ENCODE peak calls at places on chromosome 18, in seven cellular contexts. T is A549, V is prostate gland, D is sigmoid colon, Q is NB4, X is right lobe of liver, L is tibial nerve. Z is an unnamed sample.

GRCh38 chr18:55479656-55480420 is 108.2 kb downstream of the TCF4 start:
- DNase-seq in T (no peak), V (no peak), D (no peak), Q (no peak), X (no peak), L (no peak), Z (no peak)

GRCh38 chr18:58819051-58819450 is 45.6 kb upstream of the ZNF532 start:
- DNase-seq in T (no peak), V (no peak), D (no peak), Q (no peak), X (no peak), L (no peak), Z (no peak)

GRCh38 chr18:32389868-32390267 is 80.8 kb downstream of the GAREM1 start:
- DNase-seq in T (no peak), V (no peak), D (no peak), Q (no peak), X (peak; percentile 80), L (no peak), Z (no peak)

GRCh38 chr18:60649816-60650215 is 277.2 kb upstream of the MC4R start:
- DNase-seq in T (no peak), V (no peak), D (no peak), Q (no peak), X (no peak), L (no peak), Z (no peak)

GRCh38 chr18:68301436-68301835 is 413.5 kb downstream of the TMX3 start:
- DNase-seq in T (no peak), V (no peak), D (no peak), Q (no peak), X (no peak), L (no peak), Z (no peak)

GRCh38 chr18:61628085-61628484 is 264.7 kb downstream of the RNF152 start:
- DNase-seq in T (no peak), V (no peak), D (no peak), Q (no peak), X (no peak), L (no peak), Z (no peak)

GRCh38 chr18:1488957-1489356 is 584.3 kb downstream of the ADCYAP1 start:
- DNase-seq in T (no peak), V (no peak), D (no peak), Q (no peak), X (no peak), L (no peak), Z (no peak)

GRCh38 chr18:13613591-13614317 is 112.6 kb downstream of the FAM210A start:
- DNase-seq in T (no peak), V (no peak), D (peak; percentile 44), Q (no peak), X (no peak), L (no peak), Z (no peak)

GRCh38 chr18:80192653-80193385 is 54.5 kb downstream of the PARD6G start:
- DNase-seq in T (no peak), V (no peak), D (no peak), Q (no peak), X (no peak), L (no peak), Z (no peak)

GRCh38 chr18:59015531-59016152 is 124.0 kb upstream of the SEC11C start:
- DNase-seq in T (no peak), V (no peak), D (no peak), Q (no peak), X (no peak), L (no peak), Z (no peak)

GRCh38 chr18:7590800-7591560 is 23.9 kb downstream of the PTPRM start:
- DNase-seq in T (no peak), V (no peak), D (no peak), Q (no peak), X (no peak), L (no peak), Z (no peak)

GRCh38 chr18:853471-853870 is 41.4 kb upstream of the YES1 start:
- DNase-seq in T (no peak), V (no peak), D (no peak), Q (no peak), X (no peak), L (no peak), Z (no peak)

GRCh38 chr18:59021500-59021899 is 118.2 kb upstream of the SEC11C start:
- DNase-seq in T (no peak), V (no peak), D (no peak), Q (no peak), X (peak; percentile 85), L (no peak), Z (no peak)

DNA sequence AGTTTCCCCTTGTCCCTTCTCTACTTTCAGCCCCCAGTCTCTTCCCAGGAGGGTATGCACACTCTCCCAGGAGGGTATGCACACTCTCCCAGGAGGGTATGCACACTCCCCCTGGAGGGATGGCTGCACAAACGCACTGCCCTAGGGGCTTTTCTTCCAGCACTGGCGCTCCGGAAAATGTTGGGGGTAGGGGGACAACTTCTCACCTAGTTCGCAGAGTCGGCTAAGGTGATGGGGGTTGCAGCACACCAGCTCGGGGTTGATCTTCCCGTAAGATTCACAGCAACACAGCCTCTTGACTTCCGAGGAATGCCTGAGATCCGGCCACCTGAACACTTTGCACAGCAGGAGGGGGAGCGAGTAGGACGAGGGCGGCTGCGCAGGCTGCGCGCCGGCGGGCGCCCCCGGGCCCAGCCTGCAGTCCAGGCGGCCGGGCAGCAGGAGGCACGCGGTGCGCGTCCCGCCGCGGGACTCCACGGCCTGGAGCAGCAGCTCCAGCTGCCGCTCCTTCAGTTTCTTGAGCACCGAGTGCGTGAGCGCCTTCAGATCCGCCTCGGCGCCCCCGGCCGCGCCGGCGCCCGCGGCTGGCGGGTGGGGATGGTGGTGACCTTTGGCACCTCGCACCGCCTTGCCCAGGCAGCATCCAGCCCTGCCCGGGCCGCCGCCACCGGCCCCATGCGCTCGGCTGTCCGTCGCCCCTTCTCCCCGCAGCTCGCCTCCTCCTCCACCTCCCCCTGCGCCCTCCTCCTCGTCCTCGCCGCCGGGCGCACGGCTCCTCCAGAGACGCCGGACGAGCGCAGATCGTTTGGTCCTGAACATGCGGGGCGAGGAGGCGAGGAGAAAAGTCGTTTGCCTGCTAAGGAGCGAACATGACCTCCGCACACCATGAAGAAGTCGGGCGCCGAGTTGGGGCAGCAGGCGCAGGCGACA is 894 bp downstream of the SMAD7 start:
- DNase-seq in T (no peak), V (no peak), D (no peak), Q (peak; percentile 76), X (no peak), L (no peak), Z (peak; percentile 31)
- TF ChIP-seq POLR2A in T (no peak), V (peak; percentile 30), D (no peak), Q (no peak), X (no peak), L (no peak), Z (no peak)

DNA sequence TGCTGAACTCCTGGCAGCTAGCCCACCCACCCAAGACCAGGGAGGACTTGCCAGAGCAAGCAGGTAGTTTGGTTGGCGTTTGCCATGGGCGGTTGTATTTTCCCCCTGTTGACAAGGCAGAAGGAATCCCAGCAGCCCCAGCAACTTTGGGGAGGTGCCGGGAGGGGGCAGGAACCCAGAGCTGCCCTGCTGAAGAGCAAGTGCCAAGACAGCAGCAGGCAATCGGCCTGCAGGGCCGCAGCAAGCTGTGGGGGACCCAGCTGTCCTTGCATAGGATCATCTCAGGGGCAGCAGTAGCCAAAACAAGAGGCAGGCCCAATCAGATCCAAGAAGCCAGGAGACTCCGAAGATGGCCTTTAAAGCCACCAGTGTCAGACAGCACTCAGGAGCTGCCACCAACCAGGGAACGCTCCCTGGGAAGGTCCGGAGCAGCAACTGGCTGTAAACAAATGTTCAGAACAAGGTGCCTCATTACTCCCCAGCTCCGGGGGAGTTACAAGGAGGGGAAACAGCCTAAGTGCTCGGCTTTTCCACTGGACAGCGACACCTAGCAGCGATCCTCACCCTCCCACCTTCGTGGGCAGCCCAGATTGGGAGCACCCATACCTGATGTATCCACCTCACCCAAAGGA is 2.1 kb downstream of the ST8SIA5 start:
- DNase-seq in T (no peak), V (no peak), D (no peak), Q (no peak), X (no peak), L (no peak), Z (no peak)
- TF ChIP-seq POLR2A in T (no peak), V (no peak), D (no peak), Q (no peak), X (no peak), L (no peak), Z (no peak)

DNA sequence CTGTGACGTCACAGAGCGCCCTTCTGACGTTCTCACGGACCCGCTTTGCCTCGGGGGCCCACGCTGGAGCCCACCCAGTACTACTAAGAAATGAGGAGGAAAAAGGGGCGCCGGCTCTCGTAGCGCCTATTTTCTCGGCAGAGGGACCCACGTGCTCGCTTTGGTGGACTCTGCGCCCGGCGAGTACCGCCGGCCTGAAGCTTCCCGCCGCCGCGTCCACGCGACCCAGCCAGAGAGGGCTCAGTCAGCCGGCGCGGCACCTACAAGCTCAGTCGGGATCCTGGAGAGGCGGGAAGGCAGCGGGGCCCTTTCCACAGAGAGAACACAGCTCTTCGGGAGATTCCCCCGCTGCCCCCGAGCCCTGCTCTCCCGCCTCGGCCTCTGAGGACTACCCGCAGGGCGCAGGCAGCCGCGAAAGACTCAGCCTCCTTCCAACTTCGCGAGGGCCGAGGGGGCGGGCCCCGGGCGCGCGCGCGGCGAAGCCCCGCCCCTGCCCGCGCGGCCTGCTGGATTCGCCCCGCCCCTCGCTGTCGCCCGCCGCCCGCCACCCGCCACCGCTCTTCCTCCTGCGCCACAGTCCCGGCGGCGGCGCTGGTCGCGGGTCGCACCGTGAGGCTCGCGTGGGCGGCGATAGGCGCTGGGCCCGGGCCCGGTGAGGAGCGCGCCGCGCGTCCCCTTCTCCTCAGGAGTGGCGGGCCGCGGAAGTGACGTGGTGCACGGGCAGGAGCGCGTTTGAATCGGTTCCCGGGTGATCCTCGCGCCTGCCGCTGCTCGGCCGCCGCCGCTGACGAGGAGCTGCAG is at the start of gene SMCHD1:
- DNase-seq in T (peak; percentile 27), V (peak; percentile 88), D (peak; percentile 93), Q (peak; percentile 87), X (peak; percentile 97), L (peak; percentile 74), Z (peak; percentile 93)
- TF ChIP-seq POLR2A in T (peak; percentile 77), V (peak; percentile 80), D (peak; percentile 45), Q (peak; percentile 73), X (peak; percentile 97), L (peak; percentile 69), Z (peak; percentile 91)

GRCh38 chr18:74141638-74142037 is 6.0 kb downstream of the FBXO15 start:
- DNase-seq in T (no peak), V (peak; percentile 12), D (no peak), Q (no peak), X (no peak), L (no peak), Z (no peak)

GRCh38 chr18:74137920-74138538 is 9.6 kb downstream of the FBXO15 start:
- DNase-seq in T (no peak), V (no peak), D (no peak), Q (no peak), X (no peak), L (no peak), Z (no peak)

GRCh38 chr18:74142251-74142650 is 5.4 kb downstream of the FBXO15 start:
- DNase-seq in T (no peak), V (no peak), D (no peak), Q (no peak), X (no peak), L (no peak), Z (no peak)

GRCh38 chr18:74139888-74140287 is 7.7 kb downstream of the FBXO15 start:
- DNase-seq in T (no peak), V (no peak), D (no peak), Q (peak; percentile 59), X (no peak), L (no peak), Z (no peak)

GRCh38 chr18:74139414-74139813 is 8.2 kb downstream of the FBXO15 start:
- DNase-seq in T (no peak), V (no peak), D (no peak), Q (peak; percentile 16), X (no peak), L (no peak), Z (no peak)
- TF ChIP-seq POLR2A in T (no peak), V (no peak), D (no peak), Q (no peak), X (no peak), L (no peak), Z (no peak)